ENCODE peak calls at places on chromosomes 12 and 14, in ten cellular contexts. P is right cardiac atrium; S is neural crest cell; G is Peyer's patch; V is Daoy; Q is AG20443; L is bronchial epithelial cell; Z is stimulated activated CD8-positive, alpha-beta memory T cell treated with anti-CD3 and anti-CD28 coated beads, Interleukin-2, amount 100 ng/mL, for 48 hours; O is AG08395; R is central memory CD4-positive, alpha-beta T cell. U is an unnamed sample.

GRCh38 chr12:83168756-83169155 is 482.1 kb downstream of the TMTC2 start:
- DNase-seq in P (no peak), S (no peak), G (no peak), V (no peak), Q (no peak), L (no peak), Z (no peak), O (no peak), R (no peak), U (no peak)

GRCh38 chr12:93741741-93742085 is 64.5 kb downstream of the CRADD start:
- DNase-seq in P (no peak), S (peak; percentile 28), G (no peak), V (peak; percentile 27), Q (peak; percentile 26), L (no peak), Z (peak; percentile 2), O (peak; percentile 25), R (no peak), U (no peak)

GRCh38 chr12:95142752-95143151 is 69.3 kb upstream of the NR2C1 start:
- DNase-seq in P (no peak), S (no peak), G (no peak), V (no peak), Q (no peak), L (no peak), Z (no peak), O (no peak), R (no peak), U (no peak)

GRCh38 chr12:29160230-29160629 is 11.2 kb downstream of the FAR2 start:
- DNase-seq in P (no peak), S (no peak), G (no peak), V (no peak), Q (no peak), L (no peak), Z (no peak), O (no peak), R (peak; percentile 15), U (no peak)

GRCh38 chr12:116495260-116495659 is 63.9 kb upstream of the MAP1LC3B2 start:
- DNase-seq in P (no peak), S (no peak), G (no peak), V (peak; percentile 43), Q (peak; percentile 69), L (no peak), Z (no peak), O (peak; percentile 79), R (no peak), U (no peak)

GRCh38 chr14:103057028-103057371 is 349 bp downstream of the CDC42BPB start:
- DNase-seq in P (peak; percentile 72), S (peak; percentile 26), G (no peak), V (peak; percentile 45), Q (no peak), L (no peak), Z (no peak), O (no peak), R (no peak), U (no peak)

GRCh38 chr12:70365398-70365647 is 767 bp upstream of the KCNMB4 start:
- DNase-seq in P (no peak), S (peak; percentile 14), G (no peak), V (no peak), Q (no peak), L (no peak), Z (no peak), O (no peak), R (peak; percentile 0), U (no peak)

GRCh38 chr12:6684609-6685008 is 4.6 kb downstream of the ZNF384 start:
- DNase-seq in P (no peak), S (peak; percentile 32), G (no peak), V (no peak), Q (no peak), L (no peak), Z (peak; percentile 30), O (no peak), R (peak; percentile 42), U (no peak)

GRCh38 chr14:36525746-36526099 is 5.7 kb upstream of the NKX2-1 start:
- DNase-seq in P (no peak), S (no peak), G (no peak), V (no peak), Q (no peak), L (no peak), Z (no peak), O (no peak), R (no peak), U (no peak)

GRCh38 chr12:67766370-67766769 is 117.8 kb downstream of the DYRK2 start:
- DNase-seq in P (no peak), S (no peak), G (no peak), V (peak; percentile 86), Q (peak; percentile 24), L (peak; percentile 80), Z (no peak), O (peak; percentile 38), R (no peak), U (no peak)

GRCh38 chr12:6062427-6063378 is 61.8 kb downstream of the VWF start:
- DNase-seq in P (peak; percentile 76), S (peak; percentile 58), G (peak; percentile 68), V (peak; percentile 64), Q (peak; percentile 79), L (no peak), Z (peak; percentile 42), O (peak; percentile 73), R (peak; percentile 33), U (peak; percentile 30)

GRCh38 chr14:95527392-95528002 is 7.4 kb upstream of the GLRX5 start:
- DNase-seq in P (peak; percentile 80), S (no peak), G (no peak), V (peak; percentile 51), Q (peak; percentile 79), L (peak; percentile 54), Z (no peak), O (peak; percentile 85), R (peak; percentile 52), U (no peak)

GRCh38 chr12:65891219-65891618 is 66.9 kb downstream of the HMGA2 start:
- DNase-seq in P (no peak), S (no peak), G (no peak), V (peak; percentile 73), Q (peak; percentile 39), L (no peak), Z (no peak), O (peak; percentile 59), R (no peak), U (no peak)

GRCh38 chr14:39265741-39266588 is 32.2 kb downstream of the MIA2 start:
- DNase-seq in P (no peak), S (no peak), G (no peak), V (no peak), Q (no peak), L (peak; percentile 83), Z (no peak), O (no peak), R (no peak), U (no peak)

GRCh38 chr14:23621204-23621931 is 14.8 kb upstream of the DHRS2 start:
- DNase-seq in P (no peak), S (no peak), G (no peak), V (no peak), Q (no peak), L (no peak), Z (no peak), O (no peak), R (no peak), U (no peak)